ENCODE peak calls at places on chromosomes 3 and 15, in six cellular contexts. J is CD8-positive, alpha-beta T cell; H is heart right ventricle; B is Caco-2; I is right atrium auricular region; O is sigmoid colon. Z is an unnamed sample.
A peak's percentile ranks its signal among the peaks of the same experiment; 100 is the strongest.

GRCh38 chr3:194203482-194204035 is 67.6 kb downstream of the HES1 start:
- DNase-seq in J (no peak), H (no peak), B (no peak), I (no peak), O (no peak), Z (no peak)

GRCh38 chr15:99703603-99704443 is 29.4 kb downstream of the LYSMD4 start:
- DNase-seq in J (no peak), H (no peak), B (no peak), I (no peak), O (no peak), Z (peak; percentile 86)

GRCh38 chr15:57565326-57565725 is 26.4 kb upstream of the MYZAP start:
- DNase-seq in J (peak; percentile 52), H (no peak), B (no peak), I (no peak), O (no peak), Z (no peak)

GRCh38 chr15:27495963-27496459 is 525.0 kb downstream of the GABRG3 start:
- DNase-seq in J (no peak), H (no peak), B (no peak), I (no peak), O (no peak), Z (no peak)

GRCh38 chr15:77870195-77871065 is 207.1 kb downstream of the TBC1D2B start:
- DNase-seq in J (no peak), H (peak; percentile 57), B (peak; percentile 81), I (peak; percentile 63), O (peak; percentile 68), Z (peak; percentile 63)

GRCh38 chr3:3806856-3807255 is 7.6 kb downstream of the LRRN1 start:
- DNase-seq in J (no peak), H (no peak), B (no peak), I (no peak), O (no peak), Z (no peak)

GRCh38 chr3:193190387-193190786 is 50.6 kb upstream of the PLAAT1 start:
- DNase-seq in J (no peak), H (no peak), B (no peak), I (no peak), O (no peak), Z (peak; percentile 62)

GRCh38 chr3:64187065-64187959 is 38.0 kb downstream of the PRICKLE2 start:
- DNase-seq in J (no peak), H (peak; percentile 54), B (peak; percentile 46), I (peak; percentile 80), O (peak; percentile 94), Z (peak; percentile 40)

GRCh38 chr3:180680097-180680430 is 775 bp upstream of the CCDC39 start:
- DNase-seq in J (peak; percentile 37), H (no peak), B (peak; percentile 34), I (peak; percentile 59), O (no peak), Z (peak; percentile 50)

GRCh38 chr3:120705851-120706582 is 24.0 kb upstream of the HGD start:
- DNase-seq in J (no peak), H (no peak), B (no peak), I (no peak), O (no peak), Z (no peak)

GRCh38 chr15:59609730-59610712 is 1.6 kb upstream of the GCNT3 start:
- DNase-seq in J (no peak), H (no peak), B (no peak), I (no peak), O (no peak), Z (no peak)

GRCh38 chr3:197392961-197393360 is 94.5 kb upstream of the DLG1 start:
- DNase-seq in J (no peak), H (no peak), B (no peak), I (peak; percentile 54), O (no peak), Z (no peak)

GRCh38 chr3:152331018-152331541 is 62.4 kb downstream of the MBNL1 start:
- DNase-seq in J (no peak), H (no peak), B (no peak), I (no peak), O (no peak), Z (no peak)
- TF ChIP-seq CTCF in J (no peak), H (no peak), B (no peak), I (no peak), O (no peak), Z (no peak)

GRCh38 chr3:12963869-12964712 is 109.1 kb downstream of the IQSEC1 start:
- DNase-seq in J (no peak), H (no peak), B (no peak), I (no peak), O (no peak), Z (no peak)
- H3K36me3 ChIP-seq in J (no peaks in the 10 kb centered on the region), H (peaks cover 8% of the 10 kb centered on the region), B (no peaks in the 10 kb centered on the region), I (no peaks in the 10 kb centered on the region), O (no peaks in the 10 kb centered on the region), Z (no peaks in the 10 kb centered on the region)

GRCh38 chr3:65422154-65422553 is 616.6 kb downstream of the MAGI1 start:
- DNase-seq in J (no peak), H (no peak), B (no peak), I (no peak), O (no peak), Z (no peak)

GRCh38 chr3:65425880-65426279 is 612.8 kb downstream of the MAGI1 start:
- DNase-seq in J (no peak), H (no peak), B (no peak), I (no peak), O (no peak), Z (peak; percentile 8)
- TF ChIP-seq CTCF in J (no peak), H (peak; percentile 52), B (peak; percentile 10), I (peak; percentile 55), O (no peak), Z (peak; percentile 23)

GRCh38 chr3:113006350-113007056 is 15.7 kb downstream of the GTPBP8 start:
- DNase-seq in J (no peak), H (no peak), B (no peak), I (no peak), O (no peak), Z (peak; percentile 85)
- H3K36me3 ChIP-seq in J (peaks cover 17% of the 10 kb centered on the region), H (peaks cover 100% of the 10 kb centered on the region), B (peaks cover 1% of the 10 kb centered on the region), I (peaks cover 80% of the 10 kb centered on the region), O (peaks cover 24% of the 10 kb centered on the region), Z (peaks cover 75% of the 10 kb centered on the region)

DNA sequence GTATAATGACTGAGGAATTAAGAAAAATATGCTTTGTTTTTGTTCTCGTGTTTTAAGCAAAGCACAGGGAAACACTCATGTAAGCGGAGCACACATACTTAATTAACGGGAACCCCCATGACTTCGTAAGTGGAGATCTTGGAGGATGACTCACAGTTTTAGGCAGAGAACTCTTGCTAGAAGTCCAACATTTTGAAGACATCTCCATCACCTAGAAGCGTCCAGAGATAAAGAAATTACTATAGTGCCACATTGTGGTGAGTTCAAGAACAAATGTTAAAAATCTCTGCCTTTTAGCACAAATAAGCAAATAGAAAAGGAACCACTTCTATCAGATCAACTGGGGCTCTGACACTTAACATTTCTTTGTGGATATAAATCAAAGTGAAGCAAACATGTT is 194.1 kb upstream of the ARHGEF26 start:
- DNase-seq in J (no peak), H (no peak), B (no peak), I (no peak), O (no peak), Z (peak; percentile 86)
- TF ChIP-seq CTCF in J (no peak), H (no peak), B (no peak), I (peak; percentile 21), O (no peak), Z (peak; percentile 55)

GRCh38 chr3:119492810-119493209 is 5.5 kb upstream of the TIMMDC1 start:
- DNase-seq in J (no peak), H (no peak), B (no peak), I (no peak), O (no peak), Z (no peak)

GRCh38 chr3:119494597-119494996 is 3.8 kb upstream of the TIMMDC1 start:
- DNase-seq in J (no peak), H (no peak), B (no peak), I (no peak), O (no peak), Z (no peak)

GRCh38 chr3:119485563-119485962 is 12.8 kb upstream of the TIMMDC1 start:
- DNase-seq in J (no peak), H (no peak), B (no peak), I (no peak), O (no peak), Z (no peak)

GRCh38 chr3:119492128-119492527 is 6.2 kb upstream of the TIMMDC1 start:
- DNase-seq in J (no peak), H (no peak), B (no peak), I (no peak), O (no peak), Z (no peak)

DNA sequence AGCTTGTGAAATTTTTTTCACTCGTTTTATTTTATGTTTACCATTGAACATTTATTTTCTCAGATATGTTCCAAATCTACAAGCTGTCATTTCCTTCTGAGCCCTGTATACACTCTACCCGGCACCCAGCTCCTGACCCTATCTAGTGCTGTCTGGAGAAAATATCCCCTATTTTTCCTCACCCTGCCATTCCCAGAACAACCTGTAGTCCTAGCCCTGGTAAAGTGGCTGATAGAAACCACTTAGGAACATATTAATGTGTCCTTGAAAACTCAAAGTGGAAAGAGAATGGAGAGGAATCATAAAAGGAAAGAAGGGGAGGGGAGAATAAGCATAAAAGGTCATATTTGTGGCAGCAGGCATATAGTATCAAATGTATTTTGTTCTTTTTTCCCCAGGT is 8.2 kb upstream of the TIMMDC1 start:
- DNase-seq in J (no peak), H (no peak), B (no peak), I (no peak), O (no peak), Z (no peak)
- H3K36me3 ChIP-seq in J (peaks cover 29% of the 10 kb centered on the region), H (peaks cover 80% of the 10 kb centered on the region), B (peaks cover 2% of the 10 kb centered on the region), I (peaks cover 45% of the 10 kb centered on the region), O (no peaks in the 10 kb centered on the region), Z (no peaks in the 10 kb centered on the region)

GRCh38 chr15:67164811-67165652 is 89.4 kb downstream of the AAGAB start:
- DNase-seq in J (no peak), H (peak; percentile 63), B (no peak), I (no peak), O (peak; percentile 63), Z (no peak)
- TF ChIP-seq CTCF in J (no peak), H (no peak), B (no peak), I (peak; percentile 37), O (no peak), Z (peak; percentile 12)

GRCh38 chr3:146067048-146067447 is 93.9 kb downstream of the PLOD2 start:
- DNase-seq in J (no peak), H (no peak), B (no peak), I (no peak), O (no peak), Z (no peak)

GRCh38 chr3:146065573-146066006 is 95.4 kb downstream of the PLOD2 start:
- DNase-seq in J (no peak), H (no peak), B (no peak), I (no peak), O (no peak), Z (peak; percentile 75)
- H3K36me3 ChIP-seq in J (no peaks in the 10 kb centered on the region), H (peaks cover 36% of the 10 kb centered on the region), B (no peaks in the 10 kb centered on the region), I (no peaks in the 10 kb centered on the region), O (no peaks in the 10 kb centered on the region), Z (no peaks in the 10 kb centered on the region)

DNA sequence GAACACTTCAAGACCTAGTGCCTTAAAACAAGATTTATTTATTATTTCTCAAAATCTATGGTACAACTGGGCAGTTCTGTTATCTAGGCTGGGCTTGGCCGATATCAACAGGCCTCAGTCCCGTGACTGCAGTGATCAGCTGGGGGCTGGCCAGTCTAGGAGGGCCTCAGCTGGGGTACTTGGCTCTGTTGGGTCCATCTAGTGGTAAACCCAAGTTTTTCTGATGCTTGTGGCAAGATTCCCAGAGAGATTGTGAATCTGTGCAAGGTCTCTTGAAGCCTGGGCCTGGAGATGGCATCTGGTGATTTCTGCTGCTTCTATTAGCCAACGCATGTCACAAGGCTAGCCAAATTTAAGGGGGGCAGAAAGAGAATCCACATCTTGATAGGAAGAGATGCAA is 482.4 kb upstream of the SGO1 start:
- DNase-seq in J (no peak), H (no peak), B (peak; percentile 30), I (no peak), O (no peak), Z (no peak)
- TF ChIP-seq CTCF in J (no peak), H (no peak), B (no peak), I (no peak), O (no peak), Z (no peak)

GRCh38 chr3:126714296-126714900 is 10.4 kb downstream of the CHCHD6 start:
- DNase-seq in J (no peak), H (no peak), B (no peak), I (no peak), O (no peak), Z (no peak)
- H3K36me3 ChIP-seq in J (no peaks in the 10 kb centered on the region), H (no peaks in the 10 kb centered on the region), B (no peaks in the 10 kb centered on the region), I (no peaks in the 10 kb centered on the region), O (no peaks in the 10 kb centered on the region), Z (no peaks in the 10 kb centered on the region)

Z was measured in A673.